ENCODE peak calls at places on chromosome X, in seven cellular contexts. One of them, this sample, is unnamed.

GRCh38 chrX:152637649-152638442 is at the start of gene GABRQ:
- DNase-seq in GM23248: peak
- DNase-seq in DND-41: no peak
- DNase-seq in substantia nigra: no peak
- DNase-seq in A549: peak
- DNase-seq in tibial artery: no peak
- DNase-seq in pancreas: peak
- DNase-seq in this sample: no peak

GRCh38 chrX:96004386-96004785 is 680.3 kb upstream of the DIAPH2 start:
- DNase-seq in GM23248: no peak
- DNase-seq in DND-41: no peak
- DNase-seq in substantia nigra: no peak
- DNase-seq in A549: no peak
- DNase-seq in tibial artery: no peak
- DNase-seq in pancreas: no peak
- DNase-seq in this sample: no peak

GRCh38 chrX:41785685-41786084 is 61.7 kb downstream of the GPR82 start:
- DNase-seq in GM23248: peak
- DNase-seq in DND-41: no peak
- DNase-seq in substantia nigra: no peak
- DNase-seq in A549: no peak
- DNase-seq in tibial artery: no peak
- DNase-seq in pancreas: no peak
- DNase-seq in this sample: no peak

GRCh38 chrX:42098897-42099296 is 175.5 kb upstream of the CASK start:
- DNase-seq in GM23248: no peak
- DNase-seq in DND-41: no peak
- DNase-seq in substantia nigra: no peak
- DNase-seq in A549: no peak
- DNase-seq in tibial artery: no peak
- DNase-seq in pancreas: no peak
- DNase-seq in this sample: no peak

GRCh38 chrX:16946361-16946964 is at the start of gene REPS2:
- DNase-seq in GM23248: peak
- DNase-seq in DND-41: no peak
- DNase-seq in substantia nigra: peak
- DNase-seq in A549: peak
- DNase-seq in tibial artery: peak
- DNase-seq in pancreas: peak
- DNase-seq in this sample: peak

GRCh38 chrX:34578237-34578636 is 78.8 kb downstream of the TMEM47 start:
- DNase-seq in GM23248: peak
- DNase-seq in DND-41: no peak
- DNase-seq in substantia nigra: no peak
- DNase-seq in A549: peak
- DNase-seq in tibial artery: no peak
- DNase-seq in pancreas: no peak
- DNase-seq in this sample: no peak

GRCh38 chrX:65993332-65993731 is 46.5 kb downstream of the VSIG4 start:
- DNase-seq in GM23248: no peak
- DNase-seq in DND-41: no peak
- DNase-seq in substantia nigra: no peak
- DNase-seq in A549: no peak
- DNase-seq in tibial artery: no peak
- DNase-seq in pancreas: no peak
- DNase-seq in this sample: no peak

GRCh38 chrX:56233682-56234081 is 1.5 kb downstream of the KLF8 start:
- DNase-seq in GM23248: peak
- DNase-seq in DND-41: no peak
- DNase-seq in substantia nigra: no peak
- DNase-seq in A549: peak
- DNase-seq in tibial artery: peak
- DNase-seq in pancreas: peak
- DNase-seq in this sample: no peak

DNA sequence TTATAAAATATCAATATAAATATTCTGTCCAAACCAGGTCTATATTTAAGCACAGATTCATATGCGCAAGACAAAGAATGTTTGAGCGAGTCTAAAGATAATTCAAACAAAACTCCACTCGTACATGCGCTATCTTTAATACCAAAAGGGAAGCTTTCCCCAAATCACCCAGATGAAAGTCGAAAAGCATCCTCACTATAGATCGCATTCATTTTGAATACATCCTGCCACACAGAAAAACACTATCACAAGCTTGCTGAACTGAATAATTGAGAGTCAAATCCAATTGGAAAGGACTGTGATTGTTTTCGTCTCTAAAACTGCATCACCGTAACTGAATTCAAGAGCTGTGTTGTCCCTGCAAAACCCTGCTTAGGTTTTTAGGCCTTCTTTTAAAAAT is 685 bp downstream of the TASL start:
- DNase-seq in GM23248: no peak
- DNase-seq in DND-41: no peak
- DNase-seq in substantia nigra: no peak
- DNase-seq in A549: no peak
- DNase-seq in tibial artery: no peak
- DNase-seq in pancreas: no peak
- DNase-seq in this sample: no peak
- H3K27ac ChIP-seq in GM23248: no peak
- H3K27ac ChIP-seq in DND-41: peak
- H3K27ac ChIP-seq in substantia nigra: no peak
- H3K27ac ChIP-seq in A549: no peak
- H3K27ac ChIP-seq in tibial artery: no peak
- H3K27ac ChIP-seq in pancreas: no peak
- H3K27ac ChIP-seq in this sample: no peak

GRCh38 chrX:68462653-68463052 is 29.4 kb upstream of the OPHN1 start:
- DNase-seq in GM23248: peak
- DNase-seq in DND-41: peak
- DNase-seq in substantia nigra: no peak
- DNase-seq in A549: peak
- DNase-seq in tibial artery: no peak
- DNase-seq in pancreas: peak
- DNase-seq in this sample: no peak
- H3K27ac ChIP-seq in GM23248: peak
- H3K27ac ChIP-seq in DND-41: no peak
- H3K27ac ChIP-seq in substantia nigra: no peak
- H3K27ac ChIP-seq in A549: no peak
- H3K27ac ChIP-seq in tibial artery: no peak
- H3K27ac ChIP-seq in pancreas: no peak
- H3K27ac ChIP-seq in this sample: no peak

GRCh38 chrX:276588-277171 is 4.5 kb upstream of the PLCXD1 start:
- DNase-seq in GM23248: peak
- DNase-seq in DND-41: no peak
- DNase-seq in substantia nigra: no peak
- DNase-seq in A549: peak
- DNase-seq in tibial artery: peak
- DNase-seq in pancreas: peak
- DNase-seq in this sample: no peak
- H3K27ac ChIP-seq in GM23248: no peak
- H3K27ac ChIP-seq in DND-41: no peak
- H3K27ac ChIP-seq in substantia nigra: no peak
- H3K27ac ChIP-seq in A549: peak
- H3K27ac ChIP-seq in tibial artery: no peak
- H3K27ac ChIP-seq in pancreas: no peak
- H3K27ac ChIP-seq in this sample: no peak

DNA sequence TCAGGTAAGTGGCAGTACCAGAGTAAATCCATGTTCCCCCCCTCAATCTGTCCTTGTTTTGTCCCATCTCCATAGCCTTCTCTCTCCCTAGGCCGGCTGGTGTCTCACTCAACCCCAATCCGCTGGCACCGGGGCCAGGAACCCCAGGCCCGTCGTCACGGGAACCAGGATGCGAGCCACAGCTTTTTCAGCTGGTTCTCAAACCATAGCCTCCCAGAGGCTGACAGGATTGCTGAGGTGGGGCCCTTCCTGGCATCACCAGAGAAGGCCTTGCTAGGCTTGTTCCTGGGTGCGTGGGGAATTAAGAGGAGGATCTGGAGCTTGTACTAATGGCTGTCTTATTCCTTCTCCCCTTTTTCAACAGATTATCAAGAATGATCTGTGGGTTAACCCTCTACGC is 2.7 kb downstream of the TSPYL2 start:
- DNase-seq in GM23248: no peak
- DNase-seq in DND-41: no peak
- DNase-seq in substantia nigra: no peak
- DNase-seq in A549: no peak
- DNase-seq in tibial artery: no peak
- DNase-seq in pancreas: no peak
- DNase-seq in this sample: no peak
- H3K27ac ChIP-seq in GM23248: no peak
- H3K27ac ChIP-seq in DND-41: no peak
- H3K27ac ChIP-seq in substantia nigra: no peak
- H3K27ac ChIP-seq in A549: no peak
- H3K27ac ChIP-seq in tibial artery: peak
- H3K27ac ChIP-seq in pancreas: no peak
- H3K27ac ChIP-seq in this sample: no peak

GRCh38 chrX:136868283-136869055 is 12.1 kb downstream of the RBMX start:
- DNase-seq in GM23248: no peak
- DNase-seq in DND-41: no peak
- DNase-seq in substantia nigra: no peak
- DNase-seq in A549: no peak
- DNase-seq in tibial artery: no peak
- DNase-seq in pancreas: no peak
- DNase-seq in this sample: no peak
- H3K27ac ChIP-seq in GM23248: no peak
- H3K27ac ChIP-seq in DND-41: no peak
- H3K27ac ChIP-seq in substantia nigra: no peak
- H3K27ac ChIP-seq in A549: no peak
- H3K27ac ChIP-seq in tibial artery: no peak
- H3K27ac ChIP-seq in pancreas: no peak
- H3K27ac ChIP-seq in this sample: no peak

DNA sequence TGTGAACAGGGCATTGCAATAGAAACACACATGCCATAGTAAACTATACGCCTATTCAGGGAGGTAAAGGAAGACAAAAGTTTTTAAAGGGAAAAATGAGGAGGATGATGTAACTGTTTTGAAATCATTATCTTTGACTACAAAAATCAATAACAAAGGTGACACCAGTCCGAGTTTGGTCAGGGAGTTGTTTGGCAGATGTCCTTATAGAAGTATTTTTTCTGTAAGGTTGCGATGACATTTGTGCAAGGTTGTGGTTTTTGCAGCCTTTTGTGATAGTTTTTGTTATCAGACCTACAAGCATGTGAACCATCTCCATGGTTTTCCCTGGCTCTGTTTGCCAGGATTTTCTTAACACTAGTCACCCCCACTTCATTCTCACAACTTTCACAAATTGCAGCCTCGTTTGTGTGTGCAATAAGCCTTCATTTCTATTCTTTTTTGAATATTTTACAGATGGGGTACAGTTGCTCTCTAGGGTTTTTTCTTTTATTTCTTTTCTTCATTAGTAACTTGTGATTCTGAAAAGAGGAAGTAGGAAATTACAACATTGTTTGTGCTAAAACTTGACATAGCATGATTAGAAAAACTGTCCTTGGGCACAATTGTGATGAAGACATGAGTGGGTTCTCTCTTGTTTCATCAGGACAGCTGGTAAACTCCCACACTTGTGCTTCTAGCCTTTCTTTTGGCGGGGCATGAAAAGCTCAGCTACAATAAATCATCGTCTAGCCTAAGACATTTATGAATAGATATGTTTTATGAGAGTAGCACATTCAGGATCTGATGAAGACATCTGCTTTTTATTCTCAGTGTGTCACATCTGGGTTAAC is 60.2 kb upstream of the PNPLA4 start:
- DNase-seq in GM23248: peak
- DNase-seq in DND-41: no peak
- DNase-seq in substantia nigra: no peak
- DNase-seq in A549: no peak
- DNase-seq in tibial artery: no peak
- DNase-seq in pancreas: no peak
- DNase-seq in this sample: no peak
- H3K27ac ChIP-seq in GM23248: peak
- H3K27ac ChIP-seq in DND-41: no peak
- H3K27ac ChIP-seq in substantia nigra: no peak
- H3K27ac ChIP-seq in A549: no peak
- H3K27ac ChIP-seq in tibial artery: no peak
- H3K27ac ChIP-seq in pancreas: no peak
- H3K27ac ChIP-seq in this sample: no peak

DNA sequence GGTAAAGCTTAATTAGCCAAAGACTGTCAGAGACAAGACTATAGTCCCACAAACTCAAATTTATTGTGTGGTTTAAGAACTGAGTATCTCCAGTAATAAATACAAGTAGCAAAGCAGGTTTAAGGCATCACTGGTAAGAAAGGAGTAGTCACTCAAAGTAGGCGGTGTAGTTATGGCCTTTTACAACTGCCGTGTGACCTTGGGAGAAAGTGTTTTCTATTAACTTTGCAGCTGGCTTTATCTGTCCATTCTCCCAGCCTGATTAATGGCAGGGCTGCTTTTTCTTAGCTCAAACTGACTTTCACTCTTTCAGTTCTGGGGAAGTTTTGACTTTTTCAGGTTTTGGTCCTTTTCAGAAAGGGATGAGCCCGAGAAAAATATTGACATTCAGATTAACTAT is 7.4 kb upstream of the PAK3 start:
- DNase-seq in GM23248: no peak
- DNase-seq in DND-41: no peak
- DNase-seq in substantia nigra: no peak
- DNase-seq in A549: no peak
- DNase-seq in tibial artery: no peak
- DNase-seq in pancreas: peak
- DNase-seq in this sample: no peak
- H3K27ac ChIP-seq in GM23248: no peak
- H3K27ac ChIP-seq in DND-41: no peak
- H3K27ac ChIP-seq in substantia nigra: no peak
- H3K27ac ChIP-seq in A549: no peak
- H3K27ac ChIP-seq in tibial artery: no peak
- H3K27ac ChIP-seq in pancreas: peak
- H3K27ac ChIP-seq in this sample: no peak

GRCh38 chrX:132114607-132115006 is 13.2 kb downstream of the FRMD7 start:
- DNase-seq in GM23248: no peak
- DNase-seq in DND-41: no peak
- DNase-seq in substantia nigra: no peak
- DNase-seq in A549: no peak
- DNase-seq in tibial artery: no peak
- DNase-seq in pancreas: no peak
- DNase-seq in this sample: no peak

GRCh38 chrX:132119821-132120220 is 8.0 kb downstream of the FRMD7 start:
- DNase-seq in GM23248: no peak
- DNase-seq in DND-41: no peak
- DNase-seq in substantia nigra: no peak
- DNase-seq in A549: no peak
- DNase-seq in tibial artery: no peak
- DNase-seq in pancreas: no peak
- DNase-seq in this sample: no peak

GRCh38 chrX:132120913-132121312 is 6.9 kb downstream of the FRMD7 start:
- DNase-seq in GM23248: no peak
- DNase-seq in DND-41: no peak
- DNase-seq in substantia nigra: no peak
- DNase-seq in A549: no peak
- DNase-seq in tibial artery: no peak
- DNase-seq in pancreas: no peak
- DNase-seq in this sample: no peak

GRCh38 chrX:132118361-132118760 is 9.5 kb downstream of the FRMD7 start:
- DNase-seq in GM23248: no peak
- DNase-seq in DND-41: peak
- DNase-seq in substantia nigra: no peak
- DNase-seq in A549: no peak
- DNase-seq in tibial artery: no peak
- DNase-seq in pancreas: no peak
- DNase-seq in this sample: no peak

DNA sequence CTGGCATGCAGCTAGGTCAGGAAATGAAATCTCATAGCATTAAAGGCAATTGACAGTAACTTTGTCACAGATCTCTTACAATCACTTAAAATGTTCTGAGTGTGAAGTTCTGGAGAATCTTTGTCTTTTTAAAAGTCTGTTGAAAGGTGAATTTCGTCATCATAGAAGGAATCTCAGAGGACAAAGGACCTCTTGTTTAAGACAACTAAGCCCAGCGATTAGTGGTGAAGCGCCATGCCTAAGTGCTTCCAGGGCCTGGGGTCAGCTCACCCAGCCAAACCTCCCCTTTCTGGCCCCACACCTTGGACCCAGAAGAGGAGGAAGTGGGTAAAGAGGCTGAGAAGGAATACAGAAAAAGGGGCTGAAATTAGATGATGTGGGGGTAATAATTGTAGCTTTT is 8.5 kb downstream of the FRMD7 start:
- DNase-seq in GM23248: no peak
- DNase-seq in DND-41: no peak
- DNase-seq in substantia nigra: no peak
- DNase-seq in A549: no peak
- DNase-seq in tibial artery: no peak
- DNase-seq in pancreas: no peak
- DNase-seq in this sample: no peak
- H3K27ac ChIP-seq in GM23248: no peak
- H3K27ac ChIP-seq in DND-41: no peak
- H3K27ac ChIP-seq in substantia nigra: no peak
- H3K27ac ChIP-seq in A549: no peak
- H3K27ac ChIP-seq in tibial artery: peak
- H3K27ac ChIP-seq in pancreas: no peak
- H3K27ac ChIP-seq in this sample: no peak